ENCODE peak calls at places on chromosomes 4 and X, in nine cellular contexts. One of them, this sample, is unnamed.

GRCh38 chrX:129781134-129782014 is 1.6 kb downstream of the SASH3 start:
- DNase-seq in choroid plexus epithelial cell: peak
- DNase-seq in fibroblast of lung: no peak
- DNase-seq in stomach: peak
- DNase-seq in CD14-positive monocyte: peak
- DNase-seq in AG04449: no peak
- DNase-seq in astrocyte of the spinal cord: no peak
- DNase-seq in fibroblast of mammary gland: no peak
- DNase-seq in left lung: peak
- DNase-seq in this sample: peak

GRCh38 chr4:986428-986948 is 356 bp upstream of the IDUA start:
- DNase-seq in choroid plexus epithelial cell: peak
- DNase-seq in fibroblast of lung: no peak
- DNase-seq in stomach: no peak
- DNase-seq in CD14-positive monocyte: no peak
- DNase-seq in AG04449: no peak
- DNase-seq in astrocyte of the spinal cord: no peak
- DNase-seq in fibroblast of mammary gland: no peak
- DNase-seq in left lung: no peak
- DNase-seq in this sample: no peak

GRCh38 chrX:17922303-17922702 is 61.2 kb upstream of the RAI2 start:
- DNase-seq in choroid plexus epithelial cell: no peak
- DNase-seq in fibroblast of lung: no peak
- DNase-seq in stomach: no peak
- DNase-seq in CD14-positive monocyte: no peak
- DNase-seq in AG04449: no peak
- DNase-seq in astrocyte of the spinal cord: no peak
- DNase-seq in fibroblast of mammary gland: no peak
- DNase-seq in left lung: no peak
- DNase-seq in this sample: no peak

GRCh38 chrX:23945206-23945605 is 37.4 kb downstream of the CXorf58 start:
- DNase-seq in choroid plexus epithelial cell: no peak
- DNase-seq in fibroblast of lung: no peak
- DNase-seq in stomach: no peak
- DNase-seq in CD14-positive monocyte: no peak
- DNase-seq in AG04449: no peak
- DNase-seq in astrocyte of the spinal cord: no peak
- DNase-seq in fibroblast of mammary gland: no peak
- DNase-seq in left lung: no peak
- DNase-seq in this sample: no peak

GRCh38 chr4:119300072-119300387 is 21.9 kb downstream of the FABP2 start:
- DNase-seq in choroid plexus epithelial cell: peak
- DNase-seq in fibroblast of lung: peak
- DNase-seq in stomach: peak
- DNase-seq in CD14-positive monocyte: no peak
- DNase-seq in AG04449: no peak
- DNase-seq in astrocyte of the spinal cord: no peak
- DNase-seq in fibroblast of mammary gland: peak
- DNase-seq in left lung: peak
- DNase-seq in this sample: no peak

GRCh38 chr4:139763205-139763604 is 97.6 kb downstream of the MGST2 start:
- DNase-seq in choroid plexus epithelial cell: no peak
- DNase-seq in fibroblast of lung: no peak
- DNase-seq in stomach: no peak
- DNase-seq in CD14-positive monocyte: no peak
- DNase-seq in AG04449: no peak
- DNase-seq in astrocyte of the spinal cord: no peak
- DNase-seq in fibroblast of mammary gland: no peak
- DNase-seq in left lung: no peak
- DNase-seq in this sample: no peak

GRCh38 chr4:8682296-8682695 is 89.7 kb downstream of the CPZ start:
- DNase-seq in choroid plexus epithelial cell: no peak
- DNase-seq in fibroblast of lung: no peak
- DNase-seq in stomach: no peak
- DNase-seq in CD14-positive monocyte: no peak
- DNase-seq in AG04449: no peak
- DNase-seq in astrocyte of the spinal cord: no peak
- DNase-seq in fibroblast of mammary gland: no peak
- DNase-seq in left lung: no peak
- DNase-seq in this sample: no peak

GRCh38 chr4:85747871-85748491 is 273.0 kb downstream of the ARHGAP24 start:
- DNase-seq in choroid plexus epithelial cell: peak
- DNase-seq in fibroblast of lung: peak
- DNase-seq in stomach: no peak
- DNase-seq in CD14-positive monocyte: no peak
- DNase-seq in AG04449: peak
- DNase-seq in astrocyte of the spinal cord: peak
- DNase-seq in fibroblast of mammary gland: peak
- DNase-seq in left lung: no peak
- DNase-seq in this sample: peak

GRCh38 chr4:13007802-13008201 is 476.3 kb downstream of the RAB28 start:
- DNase-seq in choroid plexus epithelial cell: no peak
- DNase-seq in fibroblast of lung: no peak
- DNase-seq in stomach: no peak
- DNase-seq in CD14-positive monocyte: no peak
- DNase-seq in AG04449: no peak
- DNase-seq in astrocyte of the spinal cord: no peak
- DNase-seq in fibroblast of mammary gland: no peak
- DNase-seq in left lung: no peak
- DNase-seq in this sample: no peak

GRCh38 chr4:13837228-13837627 is 209.7 kb upstream of the BOD1L1 start:
- DNase-seq in choroid plexus epithelial cell: peak
- DNase-seq in fibroblast of lung: no peak
- DNase-seq in stomach: no peak
- DNase-seq in CD14-positive monocyte: no peak
- DNase-seq in AG04449: no peak
- DNase-seq in astrocyte of the spinal cord: no peak
- DNase-seq in fibroblast of mammary gland: no peak
- DNase-seq in left lung: no peak
- DNase-seq in this sample: no peak

GRCh38 chrX:99795495-99795894 is 614.6 kb downstream of the PCDH19 start:
- DNase-seq in choroid plexus epithelial cell: no peak
- DNase-seq in fibroblast of lung: no peak
- DNase-seq in stomach: no peak
- DNase-seq in CD14-positive monocyte: no peak
- DNase-seq in AG04449: no peak
- DNase-seq in astrocyte of the spinal cord: no peak
- DNase-seq in fibroblast of mammary gland: no peak
- DNase-seq in left lung: no peak
- DNase-seq in this sample: no peak

GRCh38 chrX:41970419-41970818 is 47.1 kb upstream of the CASK start:
- DNase-seq in choroid plexus epithelial cell: no peak
- DNase-seq in fibroblast of lung: no peak
- DNase-seq in stomach: no peak
- DNase-seq in CD14-positive monocyte: no peak
- DNase-seq in AG04449: no peak
- DNase-seq in astrocyte of the spinal cord: no peak
- DNase-seq in fibroblast of mammary gland: no peak
- DNase-seq in left lung: no peak
- DNase-seq in this sample: no peak

GRCh38 chr4:73729534-73730165 is 10.7 kb upstream of the CXCL8 start:
- DNase-seq in choroid plexus epithelial cell: peak
- DNase-seq in fibroblast of lung: peak
- DNase-seq in stomach: peak
- DNase-seq in CD14-positive monocyte: peak
- DNase-seq in AG04449: peak
- DNase-seq in astrocyte of the spinal cord: peak
- DNase-seq in fibroblast of mammary gland: peak
- DNase-seq in left lung: no peak
- DNase-seq in this sample: peak

GRCh38 chr4:27176400-27176799 is 315.8 kb downstream of the STIM2 start:
- DNase-seq in choroid plexus epithelial cell: peak
- DNase-seq in fibroblast of lung: peak
- DNase-seq in stomach: no peak
- DNase-seq in CD14-positive monocyte: no peak
- DNase-seq in AG04449: no peak
- DNase-seq in astrocyte of the spinal cord: peak
- DNase-seq in fibroblast of mammary gland: peak
- DNase-seq in left lung: no peak
- DNase-seq in this sample: no peak

GRCh38 chr4:3767569-3768288 is 1.5 kb downstream of the ADRA2C start:
- DNase-seq in choroid plexus epithelial cell: peak
- DNase-seq in fibroblast of lung: no peak
- DNase-seq in stomach: no peak
- DNase-seq in CD14-positive monocyte: no peak
- DNase-seq in AG04449: no peak
- DNase-seq in astrocyte of the spinal cord: peak
- DNase-seq in fibroblast of mammary gland: no peak
- DNase-seq in left lung: no peak
- DNase-seq in this sample: no peak
- TF ChIP-seq CTCF in choroid plexus epithelial cell: no peak
- TF ChIP-seq CTCF in fibroblast of lung: no peak
- TF ChIP-seq CTCF in stomach: no peak
- TF ChIP-seq CTCF in CD14-positive monocyte: no peak
- TF ChIP-seq CTCF in AG04449: no peak
- TF ChIP-seq CTCF in astrocyte of the spinal cord: no peak
- TF ChIP-seq CTCF in fibroblast of mammary gland: no peak
- TF ChIP-seq CTCF in left lung: no peak
- TF ChIP-seq CTCF in this sample: peak

GRCh38 chrX:95318882-95319281 is 1365.8 kb upstream of the DIAPH2 start:
- DNase-seq in choroid plexus epithelial cell: no peak
- DNase-seq in fibroblast of lung: no peak
- DNase-seq in stomach: no peak
- DNase-seq in CD14-positive monocyte: no peak
- DNase-seq in AG04449: no peak
- DNase-seq in astrocyte of the spinal cord: no peak
- DNase-seq in fibroblast of mammary gland: peak
- DNase-seq in left lung: no peak
- DNase-seq in this sample: peak
- TF ChIP-seq CTCF in choroid plexus epithelial cell: no peak
- TF ChIP-seq CTCF in fibroblast of lung: no peak
- TF ChIP-seq CTCF in stomach: no peak
- TF ChIP-seq CTCF in CD14-positive monocyte: no peak
- TF ChIP-seq CTCF in AG04449: no peak
- TF ChIP-seq CTCF in astrocyte of the spinal cord: peak
- TF ChIP-seq CTCF in fibroblast of mammary gland: peak
- TF ChIP-seq CTCF in left lung: no peak
- TF ChIP-seq CTCF in this sample: peak

DNA sequence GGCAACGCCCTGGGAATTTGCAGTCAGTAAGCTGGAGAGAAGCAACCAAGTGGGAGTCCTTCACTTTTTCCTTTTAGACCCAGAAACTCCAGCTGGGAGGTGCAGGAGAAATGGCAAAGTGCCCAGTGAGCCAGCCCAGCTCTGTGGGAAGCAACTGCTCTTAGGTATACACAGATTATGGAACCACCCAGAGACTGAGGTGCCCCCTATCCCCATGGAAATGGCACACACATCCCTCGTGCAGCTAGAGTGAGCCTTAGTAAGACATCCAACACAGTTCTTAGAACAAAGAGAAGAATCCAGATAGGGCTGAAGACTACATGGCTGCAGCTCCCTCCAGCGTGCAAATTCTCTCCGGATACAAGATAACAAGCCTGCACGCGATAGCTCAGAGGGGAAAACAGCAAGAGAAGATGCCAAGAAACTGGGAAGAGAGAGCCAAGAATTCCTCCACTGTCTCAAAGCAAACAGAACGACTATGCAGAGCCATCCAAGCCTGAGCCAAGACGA is 26.6 kb upstream of the IRAK1 start:
- DNase-seq in choroid plexus epithelial cell: peak
- DNase-seq in fibroblast of lung: peak
- DNase-seq in stomach: no peak
- DNase-seq in CD14-positive monocyte: no peak
- DNase-seq in AG04449: peak
- DNase-seq in astrocyte of the spinal cord: peak
- DNase-seq in fibroblast of mammary gland: peak
- DNase-seq in left lung: no peak
- DNase-seq in this sample: no peak
- TF ChIP-seq CTCF in choroid plexus epithelial cell: peak
- TF ChIP-seq CTCF in fibroblast of lung: peak
- TF ChIP-seq CTCF in stomach: no peak
- TF ChIP-seq CTCF in CD14-positive monocyte: no peak
- TF ChIP-seq CTCF in AG04449: peak
- TF ChIP-seq CTCF in astrocyte of the spinal cord: peak
- TF ChIP-seq CTCF in fibroblast of mammary gland: peak
- TF ChIP-seq CTCF in left lung: no peak
- TF ChIP-seq CTCF in this sample: no peak

GRCh38 chr4:126956192-126956897 is 676.4 kb upstream of the INTU start:
- DNase-seq in choroid plexus epithelial cell: no peak
- DNase-seq in fibroblast of lung: no peak
- DNase-seq in stomach: no peak
- DNase-seq in CD14-positive monocyte: no peak
- DNase-seq in AG04449: no peak
- DNase-seq in astrocyte of the spinal cord: no peak
- DNase-seq in fibroblast of mammary gland: no peak
- DNase-seq in left lung: peak
- DNase-seq in this sample: no peak
- TF ChIP-seq CTCF in choroid plexus epithelial cell: no peak
- TF ChIP-seq CTCF in fibroblast of lung: no peak
- TF ChIP-seq CTCF in stomach: no peak
- TF ChIP-seq CTCF in CD14-positive monocyte: no peak
- TF ChIP-seq CTCF in AG04449: no peak
- TF ChIP-seq CTCF in astrocyte of the spinal cord: no peak
- TF ChIP-seq CTCF in fibroblast of mammary gland: no peak
- TF ChIP-seq CTCF in left lung: no peak
- TF ChIP-seq CTCF in this sample: no peak

GRCh38 chr4:186669159-186669720 is 54.4 kb downstream of the FAT1 start:
- DNase-seq in choroid plexus epithelial cell: peak
- DNase-seq in fibroblast of lung: peak
- DNase-seq in stomach: no peak
- DNase-seq in CD14-positive monocyte: no peak
- DNase-seq in AG04449: peak
- DNase-seq in astrocyte of the spinal cord: peak
- DNase-seq in fibroblast of mammary gland: peak
- DNase-seq in left lung: peak
- DNase-seq in this sample: no peak
- TF ChIP-seq CTCF in choroid plexus epithelial cell: peak
- TF ChIP-seq CTCF in fibroblast of lung: peak
- TF ChIP-seq CTCF in stomach: peak
- TF ChIP-seq CTCF in CD14-positive monocyte: no peak
- TF ChIP-seq CTCF in AG04449: no peak
- TF ChIP-seq CTCF in astrocyte of the spinal cord: peak
- TF ChIP-seq CTCF in fibroblast of mammary gland: peak
- TF ChIP-seq CTCF in left lung: peak
- TF ChIP-seq CTCF in this sample: peak

DNA sequence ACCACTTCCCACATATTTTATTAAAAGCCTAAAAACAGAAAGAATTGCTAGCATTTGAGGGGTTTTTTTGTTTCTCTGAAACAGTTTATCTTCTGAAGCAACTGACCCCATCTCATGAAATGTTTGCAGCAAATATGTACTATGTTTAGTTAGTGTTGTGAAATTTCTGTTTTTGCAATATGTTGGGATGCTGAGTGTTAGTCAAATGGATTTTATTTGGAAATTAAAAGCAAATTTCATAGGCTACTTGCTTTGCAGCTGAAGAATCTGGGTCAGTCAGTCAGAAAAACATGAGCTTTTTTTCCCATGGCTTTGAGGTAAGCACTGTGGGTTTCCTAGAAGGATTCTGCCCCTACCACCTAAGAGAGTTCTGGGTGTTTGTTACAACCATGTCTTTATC is 184.9 kb upstream of the DKK2 start:
- DNase-seq in choroid plexus epithelial cell: peak
- DNase-seq in fibroblast of lung: peak
- DNase-seq in stomach: no peak
- DNase-seq in CD14-positive monocyte: no peak
- DNase-seq in AG04449: no peak
- DNase-seq in astrocyte of the spinal cord: no peak
- DNase-seq in fibroblast of mammary gland: peak
- DNase-seq in left lung: no peak
- DNase-seq in this sample: no peak
- TF ChIP-seq CTCF in choroid plexus epithelial cell: no peak
- TF ChIP-seq CTCF in fibroblast of lung: no peak
- TF ChIP-seq CTCF in stomach: no peak
- TF ChIP-seq CTCF in CD14-positive monocyte: no peak
- TF ChIP-seq CTCF in AG04449: no peak
- TF ChIP-seq CTCF in astrocyte of the spinal cord: no peak
- TF ChIP-seq CTCF in fibroblast of mammary gland: no peak
- TF ChIP-seq CTCF in left lung: no peak
- TF ChIP-seq CTCF in this sample: no peak

GRCh38 chr4:109803924-109804571 is 2.2 kb upstream of the CFI start:
- DNase-seq in choroid plexus epithelial cell: peak
- DNase-seq in fibroblast of lung: peak
- DNase-seq in stomach: no peak
- DNase-seq in CD14-positive monocyte: no peak
- DNase-seq in AG04449: no peak
- DNase-seq in astrocyte of the spinal cord: peak
- DNase-seq in fibroblast of mammary gland: peak
- DNase-seq in left lung: no peak
- DNase-seq in this sample: peak
- TF ChIP-seq CTCF in choroid plexus epithelial cell: peak
- TF ChIP-seq CTCF in fibroblast of lung: no peak
- TF ChIP-seq CTCF in stomach: no peak
- TF ChIP-seq CTCF in CD14-positive monocyte: no peak
- TF ChIP-seq CTCF in AG04449: peak
- TF ChIP-seq CTCF in astrocyte of the spinal cord: peak
- TF ChIP-seq CTCF in fibroblast of mammary gland: peak
- TF ChIP-seq CTCF in left lung: peak
- TF ChIP-seq CTCF in this sample: peak

This sample was measured in GM13977.